ENCODE peak calls at places on chromosomes 1 and 21, in four cellular contexts. E is retinal pigment epithelial cell, P is esophagus muscularis mucosa, S is OCI-LY7. V is an unnamed sample.

GRCh38 chr1:216742625-216743024 is 19.4 kb upstream of the ESRRG start:
- DNase-seq in E (no peak), P (no peak), S (no peak), V (no peak)

GRCh38 chr1:202553560-202554038 is 156.7 kb downstream of the SYT2 start:
- DNase-seq in E (no peak), P (no peak), S (peak), V (no peak)

GRCh38 chr1:87684786-87685185 is 356.1 kb downstream of the LMO4 start:
- DNase-seq in E (no peak), P (no peak), S (no peak), V (no peak)

GRCh38 chr1:50109647-50110075 is 941 bp downstream of the ELAVL4 start:
- DNase-seq in E (no peak), P (no peak), S (no peak), V (no peak)

GRCh38 chr1:39646232-39647081 is 7.0 kb upstream of the HEYL start:
- DNase-seq in E (no peak), P (no peak), S (peak), V (no peak)

GRCh38 chr1:12518956-12519707 is 98.9 kb downstream of the DHRS3 start:
- DNase-seq in E (peak), P (no peak), S (no peak), V (no peak)

GRCh38 chr21:31557956-31558838 is 101.3 kb upstream of the SOD1 start:
- DNase-seq in E (no peak), P (no peak), S (peak), V (no peak)

GRCh38 chr1:1407957-1408318 is 845 bp upstream of the MRPL20 start:
- DNase-seq in E (no peak), P (no peak), S (no peak), V (no peak)

GRCh38 chr1:58732087-58732486 is 32.2 kb upstream of the MYSM1 start:
- DNase-seq in E (no peak), P (no peak), S (no peak), V (no peak)

GRCh38 chr1:156534424-156535060 is 34.0 kb upstream of the MEF2D start:
- DNase-seq in E (no peak), P (no peak), S (no peak), V (no peak)

GRCh38 chr1:1947493-1947892 is 28.4 kb upstream of the TMEM52 start:
- DNase-seq in E (no peak), P (no peak), S (no peak), V (no peak)

GRCh38 chr1:179090923-179091322 is 9.1 kb downstream of the TOR3A start:
- DNase-seq in E (no peak), P (peak), S (no peak), V (no peak)

GRCh38 chr1:175169305-175170018 is 23.1 kb downstream of the KIAA0040 start:
- DNase-seq in E (no peak), P (no peak), S (no peak), V (peak)

GRCh38 chr1:207259391-207259790 is 62.1 kb upstream of the CD55 start:
- DNase-seq in E (no peak), P (no peak), S (no peak), V (no peak)

GRCh38 chr1:29218223-29218622 is 12.5 kb downstream of the MECR start:
- DNase-seq in E (no peak), P (no peak), S (no peak), V (no peak)

GRCh38 chr1:207366022-207366421 is 44.5 kb downstream of the CD55 start:
- DNase-seq in E (no peak), P (no peak), S (no peak), V (no peak)

GRCh38 chr1:36465731-36466369 is 1.7 kb upstream of the MRPS15 start:
- DNase-seq in E (no peak), P (no peak), S (no peak), V (no peak)

GRCh38 chr1:8563944-8564537 is 246.1 kb downstream of the SLC45A1 start:
- DNase-seq in E (no peak), P (no peak), S (no peak), V (no peak)

GRCh38 chr1:46423574-46424240 is 29.6 kb downstream of the FAAH start:
- DNase-seq in E (no peak), P (no peak), S (no peak), V (no peak)

GRCh38 chr1:178490136-178490535 is 6.6 kb downstream of the CLEC20A start:
- DNase-seq in E (no peak), P (no peak), S (no peak), V (no peak)

GRCh38 chr1:19505694-19506457 is 20.5 kb upstream of the CAPZB start:
- DNase-seq in E (no peak), P (no peak), S (peak), V (no peak)

GRCh38 chr1:24555591-24556413 is at the start of gene NCMAP:
- DNase-seq in E (no peak), P (no peak), S (peak), V (no peak)

GRCh38 chr1:212386029-212386428 is 28.7 kb downstream of the PACC1 start:
- DNase-seq in E (no peak), P (no peak), S (no peak), V (no peak)

GRCh38 chr21:33932731-33933130 is 17.1 kb upstream of the ATP5PO start:
- DNase-seq in E (no peak), P (no peak), S (no peak), V (no peak)

GRCh38 chr1:47449702-47450552 is 12.1 kb downstream of the FOXD2 start:
- DNase-seq in E (no peak), P (no peak), S (no peak), V (no peak)

GRCh38 chr1:25469177-25469576 is 38.5 kb downstream of the MACO1 start:
- DNase-seq in E (no peak), P (no peak), S (no peak), V (no peak)

GRCh38 chr1:205967555-205968335 is 24.5 kb upstream of the SLC26A9 start:
- DNase-seq in E (no peak), P (no peak), S (no peak), V (no peak)

GRCh38 chr1:180816132-180816531 is 96.6 kb upstream of the KIAA1614 start:
- DNase-seq in E (no peak), P (no peak), S (no peak), V (no peak)

GRCh38 chr1:206498685-206499084 is 8.6 kb upstream of the RASSF5 start:
- DNase-seq in E (no peak), P (no peak), S (no peak), V (no peak)

GRCh38 chr1:201774224-201774982 is 54.6 kb upstream of the IPO9 start:
- DNase-seq in E (no peak), P (no peak), S (no peak), V (no peak)

GRCh38 chr1:220954321-220954720 is 75.1 kb downstream of the HLX start:
- DNase-seq in E (no peak), P (no peak), S (no peak), V (no peak)

GRCh38 chr1:30514945-30515344 is 208.4 kb downstream of the MATN1 start:
- DNase-seq in E (no peak), P (no peak), S (no peak), V (no peak)

GRCh38 chr1:38207275-38207674 is 160.7 kb upstream of the POU3F1 start:
- DNase-seq in E (no peak), P (no peak), S (no peak), V (no peak)

GRCh38 chr1:160113407-160113806 is 2.2 kb upstream of the ATP1A2 start:
- DNase-seq in E (no peak), P (no peak), S (no peak), V (no peak)
- TF ChIP-seq CTCF in E (no peak), P (no peak), S (no peak), V (peak)

GRCh38 chr1:116568925-116569490 is 1.8 kb downstream of the CD58 start:
- DNase-seq in E (no peak), P (no peak), S (no peak), V (no peak)
- H3K4me3 ChIP-seq in E (no peak), P (no peak), S (no peak), V (peak)

GRCh38 chr1:232522189-232522588 is 107.7 kb downstream of the SIPA1L2 start:
- DNase-seq in E (no peak), P (no peak), S (no peak), V (no peak)

GRCh38 chr1:232518357-232518756 is 111.6 kb downstream of the SIPA1L2 start:
- DNase-seq in E (no peak), P (no peak), S (no peak), V (no peak)

GRCh38 chr1:232524056-232524455 is 105.9 kb downstream of the SIPA1L2 start:
- DNase-seq in E (no peak), P (no peak), S (no peak), V (no peak)

GRCh38 chr1:232519186-232519585 is 110.7 kb downstream of the SIPA1L2 start:
- DNase-seq in E (no peak), P (no peak), S (no peak), V (no peak)

GRCh38 chr1:232521660-232522059 is 108.3 kb downstream of the SIPA1L2 start:
- DNase-seq in E (no peak), P (no peak), S (no peak), V (no peak)
- TF ChIP-seq CTCF in E (no peak), P (no peak), S (no peak), V (no peak)

DNA sequence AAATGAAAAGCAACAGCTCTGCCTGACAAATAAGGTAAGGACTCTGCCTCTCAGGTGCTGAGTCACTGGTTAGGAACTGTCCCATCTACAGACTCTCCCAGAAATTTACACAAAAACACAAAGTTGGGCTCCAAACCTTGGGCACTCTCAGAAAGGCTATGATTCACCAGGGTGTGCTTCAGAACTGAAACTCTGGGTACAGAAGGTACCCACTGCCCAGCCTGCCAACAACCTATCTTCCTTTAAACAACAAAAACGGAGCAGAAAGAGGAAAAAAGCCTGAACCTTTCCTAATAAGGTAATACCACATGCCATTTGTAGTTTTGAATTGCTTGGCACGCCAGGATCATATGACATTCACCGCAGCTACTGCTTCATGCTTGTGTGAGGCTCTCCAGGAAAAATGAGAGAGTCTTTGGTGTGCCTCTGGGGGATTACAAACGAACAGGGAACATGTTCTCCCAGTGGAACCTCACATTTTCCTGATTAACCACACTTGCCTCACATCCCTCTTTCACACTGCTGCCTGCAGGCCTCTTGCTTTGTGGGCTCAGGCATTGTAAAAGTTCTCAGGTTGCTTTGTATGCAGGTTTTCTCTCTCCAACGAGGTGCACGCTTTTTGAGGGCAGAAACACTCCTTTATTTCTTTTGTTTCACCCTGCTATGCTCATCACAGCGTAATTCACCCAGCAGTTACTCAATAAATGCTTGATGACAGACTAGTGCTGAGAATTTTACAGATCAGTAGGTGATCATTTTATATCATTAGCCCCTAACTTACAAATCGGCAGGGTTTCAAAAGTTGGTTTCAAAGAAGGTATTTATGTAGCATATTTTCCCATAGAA is 65.1 kb downstream of the GADD45A start:
- DNase-seq in E (peak), P (no peak), S (no peak), V (peak)
- H3K4me3 ChIP-seq in E (no peak), P (peak), S (no peak), V (peak)

GRCh38 chr1:171901245-171901644 is 59.9 kb downstream of the DNM3 start:
- DNase-seq in E (no peak), P (no peak), S (no peak), V (peak)
- TF ChIP-seq CTCF in E (no peak), P (no peak), S (no peak), V (no peak)